ENCODE peak calls at places on chromosomes 4 and X, in four cellular contexts. D, W, X and R are unnamed samples.

GRCh38 chr4:148782284-148782683 is 340.1 kb upstream of the NR3C2 start:
- DNase-seq in D (peak), W (no peak), X (no peak), R (no peak)

GRCh38 chr4:177182156-177182555 is 127.5 kb upstream of the NEIL3 start:
- DNase-seq in D (no peak), W (peak), X (peak), R (no peak)

GRCh38 chr4:164571593-164572385 is 182.1 kb upstream of the SMIM31 start:
- DNase-seq in D (no peak), W (no peak), X (no peak), R (no peak)

GRCh38 chrX:115650916-115651315 is 89.9 kb downstream of the PLS3 start:
- DNase-seq in D (peak), W (peak), X (peak), R (peak)

GRCh38 chr4:40183615-40184411 is 13.0 kb upstream of the RHOH start:
- DNase-seq in D (no peak), W (peak), X (peak), R (no peak)

GRCh38 chr4:173301518-173302201 is 32.5 kb downstream of the HMGB2 start:
- DNase-seq in D (peak), W (peak), X (peak), R (no peak)

GRCh38 chr4:174873931-174874330 is 44.2 kb upstream of the ADAM29 start:
- DNase-seq in D (peak), W (no peak), X (peak), R (peak)

GRCh38 chr4:174398728-174399127 is 115.0 kb downstream of the CEP44 start:
- DNase-seq in D (peak), W (no peak), X (peak), R (no peak)

GRCh38 chrX:96540111-96540631 is 144.5 kb upstream of the DIAPH2 start:
- DNase-seq in D (no peak), W (no peak), X (no peak), R (no peak)

GRCh38 chr4:634599-634985 is 9.2 kb downstream of the PDE6B start:
- DNase-seq in D (no peak), W (no peak), X (no peak), R (no peak)

GRCh38 chr4:126582737-126583136 is 1050.0 kb upstream of the INTU start:
- DNase-seq in D (peak), W (no peak), X (no peak), R (peak)

GRCh38 chr4:150230556-150230955 is 152.3 kb downstream of the DCLK2 start:
- DNase-seq in D (no peak), W (no peak), X (no peak), R (no peak)

GRCh38 chr4:41541697-41542096 is 3.7 kb downstream of the LIMCH1 start:
- DNase-seq in D (no peak), W (no peak), X (no peak), R (no peak)

GRCh38 chr4:37054670-37055069 is 189.9 kb upstream of the NWD2 start:
- DNase-seq in D (no peak), W (no peak), X (no peak), R (peak)

GRCh38 chr4:137359691-137360315 is 172.5 kb downstream of the PCDH18 start:
- DNase-seq in D (no peak), W (peak), X (no peak), R (peak)

GRCh38 chr4:66899422-66900065 is 645.8 kb downstream of the CENPC start:
- DNase-seq in D (no peak), W (no peak), X (no peak), R (no peak)

GRCh38 chr4:77599378-77599777 is 6.2 kb upstream of the CXCL13 start:
- DNase-seq in D (peak), W (peak), X (peak), R (peak)

GRCh38 chrX:148043456-148043855 is 62.3 kb downstream of the FMR1NB start:
- DNase-seq in D (no peak), W (peak), X (peak), R (no peak)

GRCh38 chr4:25621027-25621930 is 34.4 kb upstream of the SLC34A2 start:
- DNase-seq in D (no peak), W (no peak), X (no peak), R (no peak)

GRCh38 chr4:98473046-98473445 is 185.4 kb downstream of the TSPAN5 start:
- DNase-seq in D (no peak), W (no peak), X (peak), R (no peak)

DNA sequence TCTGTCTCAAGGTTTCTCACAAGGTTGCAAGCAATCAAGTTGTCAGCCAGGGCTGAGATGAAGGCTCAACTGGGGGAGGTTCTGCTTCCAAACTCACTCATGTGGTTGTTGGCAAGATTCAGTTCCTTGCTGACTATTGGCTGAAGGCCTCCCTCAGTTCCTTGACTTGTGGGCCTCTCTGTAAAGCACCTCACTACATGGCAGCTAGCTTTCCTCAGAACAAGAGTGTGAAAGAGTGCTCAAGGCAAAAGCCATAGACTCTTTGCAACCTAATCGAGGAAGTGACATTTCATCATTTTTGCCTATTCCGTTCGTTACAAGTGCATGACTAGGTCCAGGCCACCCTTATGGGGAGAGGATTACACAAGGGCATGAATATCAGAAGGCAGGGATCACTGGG is 52.0 kb downstream of the CXorf58 start:
- DNase-seq in D (no peak), W (no peak), X (no peak), R (no peak)
- TF ChIP-seq CTCF in D (no peak), W (no peak), X (no peak), R (no peak)

DNA sequence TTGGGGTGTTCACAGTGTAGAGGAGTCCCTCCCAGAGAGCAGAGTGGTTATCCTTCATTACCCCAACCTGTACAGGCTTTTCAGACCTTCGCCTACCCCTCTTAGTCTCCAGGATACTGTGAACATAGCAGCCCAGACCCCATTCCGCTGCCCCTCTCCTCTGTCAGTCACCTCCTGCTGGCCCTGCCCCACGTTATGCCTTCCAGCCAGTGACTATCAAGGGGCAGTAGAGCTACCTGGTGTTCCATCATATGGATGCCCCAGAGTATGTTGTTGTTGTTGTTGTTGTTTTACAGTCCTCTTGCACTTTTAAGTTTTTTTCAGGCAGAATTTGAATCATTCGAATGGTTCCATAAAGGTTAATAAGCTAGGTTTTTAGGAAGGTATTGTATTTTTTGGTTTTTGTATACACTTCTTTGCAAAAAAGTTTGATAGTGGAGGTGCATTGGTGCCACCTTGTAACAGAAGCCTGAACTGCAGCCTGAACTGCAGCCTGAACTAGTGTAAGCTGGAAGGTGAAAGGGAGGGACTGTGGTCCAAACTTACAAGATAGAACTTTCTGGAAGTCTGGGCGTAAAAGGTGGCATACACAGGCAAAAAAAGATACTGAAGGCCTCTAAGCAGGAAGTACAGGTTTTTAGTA is 101.4 kb upstream of the RAB40AL start:
- DNase-seq in D (peak), W (peak), X (peak), R (peak)
- TF ChIP-seq CTCF in D (peak), W (peak), X (peak), R (peak)

GRCh38 chr4:161564230-161564834 is 599.5 kb downstream of the FSTL5 start:
- DNase-seq in D (peak), W (no peak), X (peak), R (no peak)
- TF ChIP-seq CTCF in D (peak), W (peak), X (no peak), R (peak)

DNA sequence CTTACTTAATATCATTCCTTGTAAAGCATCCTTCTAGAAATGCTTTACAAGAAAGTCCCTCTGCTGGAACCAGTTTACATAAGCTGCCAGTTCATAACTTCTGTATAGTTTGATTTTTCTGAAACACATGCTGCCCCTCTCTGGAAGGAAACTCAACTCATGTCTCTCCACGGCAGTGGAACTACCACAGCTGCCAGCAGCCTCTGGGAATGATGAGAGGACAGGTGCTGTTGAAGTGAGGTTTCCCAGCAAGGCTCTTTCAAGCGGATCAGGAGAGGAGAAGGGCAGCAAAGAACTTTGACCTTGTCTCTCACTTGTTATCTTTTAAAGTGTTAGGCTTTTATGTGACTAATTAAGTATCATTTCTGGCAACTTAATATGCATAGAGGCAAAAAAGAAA is 7.3 kb downstream of the GRPR start:
- DNase-seq in D (no peak), W (no peak), X (no peak), R (no peak)
- TF ChIP-seq CTCF in D (no peak), W (no peak), X (no peak), R (no peak)

GRCh38 chrX:49075347-49075746 is 1.5 kb upstream of the PRAF2 start:
- DNase-seq in D (no peak), W (no peak), X (no peak), R (no peak)
- TF ChIP-seq CTCF in D (no peak), W (peak), X (no peak), R (no peak)

GRCh38 chr4:78863991-78864390 is 75.2 kb downstream of the PAQR3 start:
- DNase-seq in D (no peak), W (no peak), X (no peak), R (no peak)

GRCh38 chr4:78862314-78862737 is 76.9 kb downstream of the PAQR3 start:
- DNase-seq in D (peak), W (no peak), X (no peak), R (no peak)

GRCh38 chr4:78863254-78863869 is 75.9 kb downstream of the PAQR3 start:
- DNase-seq in D (no peak), W (no peak), X (no peak), R (no peak)

GRCh38 chr4:78865451-78865850 is 73.8 kb downstream of the PAQR3 start:
- DNase-seq in D (no peak), W (no peak), X (no peak), R (no peak)

GRCh38 chr4:78864405-78865024 is 74.7 kb downstream of the PAQR3 start:
- DNase-seq in D (peak), W (peak), X (peak), R (no peak)
- TF ChIP-seq CTCF in D (peak), W (peak), X (peak), R (peak)